ENCODE peak calls at places on chromosomes 1 and 21, in four cellular contexts. V is left lung, W is IMR-90, X is body of pancreas. A is an unnamed sample. For H3K4me1, the result is how much of the 10 kb centered on the place peaks cover.

GRCh38 chr21:36973986-36974850 is 7.7 kb upstream of the HLCS start:
- DNase-seq in V (no peak), W (no peak), X (no peak), A (no peak)

GRCh38 chr1:211009944-211010343 is 124.0 kb downstream of the KCNH1 start:
- DNase-seq in V (no peak), W (no peak), X (no peak), A (no peak)

GRCh38 chr1:30046751-30047150 is 676.6 kb downstream of the MATN1 start:
- DNase-seq in V (peak), W (no peak), X (no peak), A (no peak)

GRCh38 chr1:78009836-78010235 is 5.1 kb downstream of the DNAJB4 start:
- DNase-seq in V (no peak), W (no peak), X (no peak), A (no peak)

GRCh38 chr1:30823627-30823968 is 66.0 kb upstream of the LAPTM5 start:
- DNase-seq in V (no peak), W (no peak), X (no peak), A (no peak)

GRCh38 chr1:23913212-23913880 is at the start of gene CNR2:
- DNase-seq in V (no peak), W (no peak), X (no peak), A (no peak)

GRCh38 chr1:241612533-241613505 is 27.4 kb downstream of the CHML start:
- DNase-seq in V (no peak), W (peak), X (no peak), A (no peak)

GRCh38 chr21:39938086-39938611 is 70.9 kb downstream of the PCP4 start:
- DNase-seq in V (no peak), W (no peak), X (peak), A (no peak)

GRCh38 chr1:178382372-178382771 is 114.4 kb downstream of the CLEC20A start:
- DNase-seq in V (no peak), W (no peak), X (no peak), A (no peak)

GRCh38 chr1:242842094-242842493 is 317.6 kb upstream of the PLD5 start:
- DNase-seq in V (no peak), W (no peak), X (no peak), A (no peak)

GRCh38 chr1:71269823-71270222 is 189.0 kb upstream of the ZRANB2 start:
- DNase-seq in V (no peak), W (no peak), X (no peak), A (no peak)

GRCh38 chr21:26550357-26550756 is 22.7 kb downstream of the CYYR1 start:
- DNase-seq in V (no peak), W (no peak), X (no peak), A (no peak)

GRCh38 chr1:41396084-41396483 is 34.9 kb downstream of the FOXO6 start:
- DNase-seq in V (no peak), W (no peak), X (no peak), A (no peak)

GRCh38 chr1:31063636-31064035 is 1.9 kb downstream of the PUM1 start:
- DNase-seq in V (no peak), W (peak), X (no peak), A (peak)

GRCh38 chr1:196409586-196409985 is 198.7 kb downstream of the KCNT2 start:
- DNase-seq in V (no peak), W (peak), X (no peak), A (no peak)

GRCh38 chr1:113930499-113931161 is 1.5 kb downstream of the HIPK1 start:
- DNase-seq in V (no peak), W (peak), X (peak), A (peak)

GRCh38 chr21:45011911-45012660 is 62.3 kb upstream of the ADARB1 start:
- DNase-seq in V (peak), W (peak), X (peak), A (no peak)

GRCh38 chr1:111221633-111222286 is 5.8 kb upstream of the CHI3L2 start:
- DNase-seq in V (no peak), W (peak), X (no peak), A (peak)

GRCh38 chr1:46131727-46132528 is 501 bp downstream of the PIK3R3 start:
- DNase-seq in V (no peak), W (peak), X (peak), A (peak)

GRCh38 chr1:193538004-193538355 is 351.6 kb upstream of the B3GALT2 start:
- DNase-seq in V (no peak), W (no peak), X (no peak), A (no peak)

GRCh38 chr1:17472814-17473213 is 33.3 kb upstream of the RCC2 start:
- DNase-seq in V (no peak), W (no peak), X (peak), A (no peak)

GRCh38 chr1:226201029-226201593 is 14.6 kb upstream of the ACBD3 start:
- DNase-seq in V (no peak), W (peak), X (peak), A (peak)

GRCh38 chr1:186303911-186304310 is 71.1 kb downstream of the TPR start:
- DNase-seq in V (no peak), W (no peak), X (no peak), A (no peak)
- H3K4me1 ChIP-seq in V (under half), W (under half), X (under half), A (half or more)

DNA sequence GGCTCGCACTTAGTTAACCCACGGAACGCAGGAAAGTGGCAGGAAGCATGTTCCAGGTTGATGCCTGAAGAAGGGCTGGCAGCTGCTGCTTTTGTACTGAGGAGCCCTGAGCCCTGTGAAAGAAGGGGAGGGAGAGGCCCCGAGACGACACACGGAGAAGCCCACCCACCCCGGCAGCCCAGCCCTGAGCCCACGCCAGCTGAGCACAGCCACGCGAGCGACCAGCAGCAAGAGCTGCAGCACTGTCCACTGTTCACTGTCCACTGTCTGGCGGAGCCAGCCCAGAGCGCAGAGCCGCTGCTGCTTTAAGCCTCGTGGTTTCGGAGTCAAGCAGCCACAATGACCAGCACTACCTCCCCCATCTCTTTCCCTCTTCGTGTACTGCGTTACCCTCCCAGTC is 5.3 kb downstream of the LRRC47 start:
- DNase-seq in V (peak), W (no peak), X (no peak), A (no peak)
- H3K4me1 ChIP-seq in V (under half), W (under half), X (under half), A (under half)

GRCh38 chr1:93596329-93597089 is 85.1 kb downstream of the BCAR3 start:
- DNase-seq in V (no peak), W (no peak), X (no peak), A (no peak)
- H3K4me1 ChIP-seq in V (under half), W (under half), X (under half), A (under half)

GRCh38 chr1:180555411-180555810 is 3.4 kb upstream of the OVAAL start:
- DNase-seq in V (no peak), W (no peak), X (no peak), A (no peak)
- H3K4me1 ChIP-seq in V (under half), W (under half), X (under half), A (under half)

GRCh38 chr1:170698301-170698700 is 34.4 kb downstream of the PRRX1 start:
- DNase-seq in V (no peak), W (no peak), X (no peak), A (no peak)
- H3K4me1 ChIP-seq in V (under half), W (under half), X (under half), A (under half)

GRCh38 chr1:224067207-224067606 is 46.7 kb upstream of the FBXO28 start:
- DNase-seq in V (no peak), W (no peak), X (no peak), A (no peak)
- H3K4me1 ChIP-seq in V (under half), W (under half), X (under half), A (under half)

GRCh38 chr1:206933333-206933945 is 11.7 kb upstream of the FCMR start:
- DNase-seq in V (no peak), W (no peak), X (peak), A (peak)
- H3K4me1 ChIP-seq in V (under half), W (under half), X (under half), A (under half)

DNA sequence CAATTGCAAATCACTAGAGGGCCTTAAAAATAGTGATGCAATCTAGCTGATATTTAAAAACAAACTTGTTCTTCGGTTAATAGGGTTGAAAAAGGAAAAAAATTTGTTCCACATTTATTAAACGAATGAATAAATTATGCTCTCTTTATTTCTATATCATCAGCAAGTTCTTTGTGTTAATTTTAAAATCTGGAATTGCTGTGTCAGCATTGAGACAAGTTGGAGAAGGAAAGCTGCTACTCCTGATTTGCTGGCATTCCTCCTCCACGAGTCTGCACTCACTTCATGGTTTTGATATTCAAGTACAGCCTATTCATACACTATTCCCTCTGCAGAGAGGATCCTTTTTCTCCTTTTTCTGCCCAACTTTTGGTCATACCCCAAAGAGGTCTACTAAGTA is 117.6 kb downstream of the MRPL39 start:
- DNase-seq in V (no peak), W (peak), X (no peak), A (no peak)
- H3K4me1 ChIP-seq in V (under half), W (under half), X (under half), A (under half)

GRCh38 chr21:34808569-34809204 is 139.9 kb downstream of the CLIC6 start:
- DNase-seq in V (no peak), W (peak), X (no peak), A (no peak)

GRCh38 chr21:34805157-34805556 is 136.4 kb downstream of the CLIC6 start:
- DNase-seq in V (no peak), W (no peak), X (no peak), A (no peak)

GRCh38 chr21:34807881-34808568 is 139.2 kb downstream of the CLIC6 start:
- DNase-seq in V (peak), W (peak), X (no peak), A (no peak)

GRCh38 chr21:34807146-34807880 is 138.5 kb downstream of the CLIC6 start:
- DNase-seq in V (no peak), W (peak), X (no peak), A (no peak)

GRCh38 chr21:34806423-34806822 is 137.6 kb downstream of the CLIC6 start:
- DNase-seq in V (no peak), W (no peak), X (no peak), A (no peak)
- H3K4me1 ChIP-seq in V (under half), W (under half), X (under half), A (under half)